ENCODE peak calls at places on chromosome 5, in six cellular contexts. One of them, this sample, is unnamed.

GRCh38 chr5:78718827-78719226 is 70.3 kb upstream of the LHFPL2 start:
- DNase-seq in IMR-90: no peak
- DNase-seq in neuronal stem cell: no peak
- DNase-seq in H9: no peak
- DNase-seq in H1: no peak
- DNase-seq in trophoblast cell: no peak
- DNase-seq in this sample: no peak

GRCh38 chr5:179820127-179820482 is 600 bp upstream of the SQSTM1 start:
- DNase-seq in IMR-90: no peak
- DNase-seq in neuronal stem cell: no peak
- DNase-seq in H9: no peak
- DNase-seq in H1: peak; percentile 67
- DNase-seq in trophoblast cell: no peak
- DNase-seq in this sample: peak; percentile 32

GRCh38 chr5:155027993-155028629 is 14.6 kb downstream of the KIF4B start:
- DNase-seq in IMR-90: no peak
- DNase-seq in neuronal stem cell: no peak
- DNase-seq in H9: no peak
- DNase-seq in H1: no peak
- DNase-seq in trophoblast cell: no peak
- DNase-seq in this sample: no peak

GRCh38 chr5:88719434-88719833 is 163.6 kb downstream of the MEF2C start:
- DNase-seq in IMR-90: no peak
- DNase-seq in neuronal stem cell: no peak
- DNase-seq in H9: no peak
- DNase-seq in H1: no peak
- DNase-seq in trophoblast cell: no peak
- DNase-seq in this sample: no peak

GRCh38 chr5:148397968-148398595 is 14.3 kb downstream of the FBXO38 start:
- DNase-seq in IMR-90: no peak
- DNase-seq in neuronal stem cell: no peak
- DNase-seq in H9: peak; percentile 85
- DNase-seq in H1: peak; percentile 48
- DNase-seq in trophoblast cell: no peak
- DNase-seq in this sample: no peak

GRCh38 chr5:62331921-62332320 is 25.9 kb downstream of the KIF2A start:
- DNase-seq in IMR-90: no peak
- DNase-seq in neuronal stem cell: no peak
- DNase-seq in H9: no peak
- DNase-seq in H1: no peak
- DNase-seq in trophoblast cell: no peak
- DNase-seq in this sample: no peak

GRCh38 chr5:66959668-66960067 is 236.9 kb downstream of the CD180 start:
- DNase-seq in IMR-90: peak; percentile 54
- DNase-seq in neuronal stem cell: no peak
- DNase-seq in H9: no peak
- DNase-seq in H1: no peak
- DNase-seq in trophoblast cell: no peak
- DNase-seq in this sample: peak; percentile 79

GRCh38 chr5:108615216-108615615 is 132.5 kb upstream of the FER start:
- DNase-seq in IMR-90: peak; percentile 79
- DNase-seq in neuronal stem cell: no peak
- DNase-seq in H9: no peak
- DNase-seq in H1: no peak
- DNase-seq in trophoblast cell: no peak
- DNase-seq in this sample: no peak

GRCh38 chr5:57684299-57684702 is 201.7 kb upstream of the ACTBL2 start:
- DNase-seq in IMR-90: no peak
- DNase-seq in neuronal stem cell: no peak
- DNase-seq in H9: no peak
- DNase-seq in H1: no peak
- DNase-seq in trophoblast cell: no peak
- DNase-seq in this sample: no peak

GRCh38 chr5:147633173-147633572 is 123.3 kb upstream of the DPYSL3 start:
- DNase-seq in IMR-90: no peak
- DNase-seq in neuronal stem cell: no peak
- DNase-seq in H9: no peak
- DNase-seq in H1: no peak
- DNase-seq in trophoblast cell: no peak
- DNase-seq in this sample: no peak

GRCh38 chr5:10982616-10983015 is 221.6 kb upstream of the DAP start:
- DNase-seq in IMR-90: no peak
- DNase-seq in neuronal stem cell: no peak
- DNase-seq in H9: no peak
- DNase-seq in H1: no peak
- DNase-seq in trophoblast cell: no peak
- DNase-seq in this sample: no peak

GRCh38 chr5:15326932-15327331 is 173.0 kb upstream of the FBXL7 start:
- DNase-seq in IMR-90: no peak
- DNase-seq in neuronal stem cell: no peak
- DNase-seq in H9: no peak
- DNase-seq in H1: no peak
- DNase-seq in trophoblast cell: peak; percentile 20
- DNase-seq in this sample: no peak

GRCh38 chr5:72224946-72225427 is 95.1 kb downstream of the MRPS27 start:
- DNase-seq in IMR-90: peak; percentile 71
- DNase-seq in neuronal stem cell: no peak
- DNase-seq in H9: no peak
- DNase-seq in H1: no peak
- DNase-seq in trophoblast cell: no peak
- DNase-seq in this sample: no peak

GRCh38 chr5:108530706-108531105 is 148.8 kb upstream of the FBXL17 start:
- DNase-seq in IMR-90: no peak
- DNase-seq in neuronal stem cell: no peak
- DNase-seq in H9: no peak
- DNase-seq in H1: no peak
- DNase-seq in trophoblast cell: no peak
- DNase-seq in this sample: no peak

GRCh38 chr5:135320718-135321484 is 78.1 kb downstream of the MACROH2A1 start:
- DNase-seq in IMR-90: no peak
- DNase-seq in neuronal stem cell: no peak
- DNase-seq in H9: peak; percentile 9
- DNase-seq in H1: no peak
- DNase-seq in trophoblast cell: no peak
- DNase-seq in this sample: no peak

GRCh38 chr5:40578501-40579451 is 100.9 kb upstream of the PTGER4 start:
- DNase-seq in IMR-90: peak; percentile 46
- DNase-seq in neuronal stem cell: no peak
- DNase-seq in H9: no peak
- DNase-seq in H1: no peak
- DNase-seq in trophoblast cell: no peak
- DNase-seq in this sample: peak; percentile 8

GRCh38 chr5:50720061-50720460 is 53.6 kb downstream of the PARP8 start:
- DNase-seq in IMR-90: no peak
- DNase-seq in neuronal stem cell: no peak
- DNase-seq in H9: no peak
- DNase-seq in H1: no peak
- DNase-seq in trophoblast cell: no peak
- DNase-seq in this sample: no peak

GRCh38 chr5:139523635-139524445 is 37.3 kb upstream of the UBE2D2 start:
- DNase-seq in IMR-90: no peak
- DNase-seq in neuronal stem cell: no peak
- DNase-seq in H9: peak; percentile 94
- DNase-seq in H1: peak; percentile 73
- DNase-seq in trophoblast cell: no peak
- DNase-seq in this sample: no peak

GRCh38 chr5:139513852-139514485 is 31.4 kb upstream of the STING1 start:
- DNase-seq in IMR-90: no peak
- DNase-seq in neuronal stem cell: no peak
- DNase-seq in H9: no peak
- DNase-seq in H1: no peak
- DNase-seq in trophoblast cell: no peak
- DNase-seq in this sample: no peak

GRCh38 chr5:139514486-139514856 is 31.9 kb upstream of the STING1 start:
- DNase-seq in IMR-90: no peak
- DNase-seq in neuronal stem cell: no peak
- DNase-seq in H9: no peak
- DNase-seq in H1: no peak
- DNase-seq in trophoblast cell: no peak
- DNase-seq in this sample: no peak

GRCh38 chr5:139517683-139518564 is 35.4 kb upstream of the STING1 start:
- DNase-seq in IMR-90: peak; percentile 79
- DNase-seq in neuronal stem cell: peak; percentile 90
- DNase-seq in H9: peak; percentile 94
- DNase-seq in H1: peak; percentile 97
- DNase-seq in trophoblast cell: peak; percentile 83
- DNase-seq in this sample: peak; percentile 86
- H4K8ac ChIP-seq in IMR-90: peak overlapping the region; percentile 95
- H4K8ac ChIP-seq in neuronal stem cell: peak overlapping the region; percentile 3
- H4K8ac ChIP-seq in H9: no peak overlapping the region
- H4K8ac ChIP-seq in H1: peak overlapping the region; percentile 90
- H4K8ac ChIP-seq in trophoblast cell: peak overlapping the region; percentile 100
- H4K8ac ChIP-seq in this sample: peak overlapping the region; percentile 100

GRCh38 chr5:141003026-141003425 is 36.8 kb downstream of the PCDHAC2 start:
- DNase-seq in IMR-90: no peak
- DNase-seq in neuronal stem cell: no peak
- DNase-seq in H9: no peak
- DNase-seq in H1: no peak
- DNase-seq in trophoblast cell: no peak
- DNase-seq in this sample: no peak
- H3K4me1 ChIP-seq in IMR-90: no peaks in the 10 kb centered on the region
- H3K4me1 ChIP-seq in neuronal stem cell: peaks cover 16% of the 10 kb centered on the region
- H3K4me1 ChIP-seq in H9: peaks cover 23% of the 10 kb centered on the region
- H3K4me1 ChIP-seq in H1: peaks cover 8% of the 10 kb centered on the region
- H3K4me1 ChIP-seq in trophoblast cell: peaks cover 6% of the 10 kb centered on the region
- H3K4me1 ChIP-seq in this sample: peaks cover 4% of the 10 kb centered on the region

GRCh38 chr5:53313131-53313530 is 167.3 kb upstream of the FST start:
- DNase-seq in IMR-90: no peak
- DNase-seq in neuronal stem cell: no peak
- DNase-seq in H9: no peak
- DNase-seq in H1: no peak
- DNase-seq in trophoblast cell: no peak
- DNase-seq in this sample: no peak

GRCh38 chr5:53311661-53312060 is 168.8 kb upstream of the FST start:
- DNase-seq in IMR-90: no peak
- DNase-seq in neuronal stem cell: no peak
- DNase-seq in H9: no peak
- DNase-seq in H1: no peak
- DNase-seq in trophoblast cell: no peak
- DNase-seq in this sample: no peak

DNA sequence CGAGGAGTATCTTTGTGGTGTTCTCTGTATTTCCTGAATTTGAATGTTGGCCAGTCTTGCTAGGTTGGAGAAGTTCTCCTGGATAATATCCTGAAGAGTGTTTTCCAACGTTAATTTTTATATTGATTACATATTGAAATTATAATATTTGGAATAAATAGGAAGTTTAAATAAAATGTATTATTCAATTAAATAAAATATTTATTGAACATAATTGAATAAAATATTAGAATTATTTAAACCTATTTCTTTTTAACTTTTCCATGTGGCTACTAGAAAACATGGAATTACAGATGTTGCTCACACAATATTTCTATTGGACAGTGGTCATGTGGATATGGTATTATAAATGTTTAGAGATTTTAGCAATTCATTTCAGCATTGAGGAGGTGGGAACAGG is 170.8 kb upstream of the FST start:
- DNase-seq in IMR-90: no peak
- DNase-seq in neuronal stem cell: no peak
- DNase-seq in H9: no peak
- DNase-seq in H1: no peak
- DNase-seq in trophoblast cell: no peak
- DNase-seq in this sample: no peak
- H3K14ac ChIP-seq in IMR-90: no peak overlapping the region
- H3K14ac ChIP-seq in neuronal stem cell: no peak overlapping the region
- H3K14ac ChIP-seq in H9: no peak overlapping the region
- H3K14ac ChIP-seq in H1: no peak overlapping the region
- H3K14ac ChIP-seq in trophoblast cell: no peak overlapping the region
- H3K14ac ChIP-seq in this sample: no peak overlapping the region

GRCh38 chr5:107401470-107402085 is 269.2 kb downstream of the EFNA5 start:
- DNase-seq in IMR-90: no peak
- DNase-seq in neuronal stem cell: no peak
- DNase-seq in H9: peak; percentile 56
- DNase-seq in H1: no peak
- DNase-seq in trophoblast cell: no peak
- DNase-seq in this sample: no peak

GRCh38 chr5:107408564-107408963 is 262.2 kb downstream of the EFNA5 start:
- DNase-seq in IMR-90: no peak
- DNase-seq in neuronal stem cell: no peak
- DNase-seq in H9: no peak
- DNase-seq in H1: no peak
- DNase-seq in trophoblast cell: no peak
- DNase-seq in this sample: no peak

GRCh38 chr5:107402881-107403280 is 267.9 kb downstream of the EFNA5 start:
- DNase-seq in IMR-90: no peak
- DNase-seq in neuronal stem cell: no peak
- DNase-seq in H9: no peak
- DNase-seq in H1: no peak
- DNase-seq in trophoblast cell: no peak
- DNase-seq in this sample: no peak

GRCh38 chr5:107403561-107403960 is 267.2 kb downstream of the EFNA5 start:
- DNase-seq in IMR-90: no peak
- DNase-seq in neuronal stem cell: no peak
- DNase-seq in H9: no peak
- DNase-seq in H1: no peak
- DNase-seq in trophoblast cell: no peak
- DNase-seq in this sample: no peak

GRCh38 chr5:107404595-107405366 is 266.0 kb downstream of the EFNA5 start:
- DNase-seq in IMR-90: no peak
- DNase-seq in neuronal stem cell: no peak
- DNase-seq in H9: no peak
- DNase-seq in H1: no peak
- DNase-seq in trophoblast cell: no peak
- DNase-seq in this sample: no peak
- H4K8ac ChIP-seq in IMR-90: no peak overlapping the region
- H4K8ac ChIP-seq in neuronal stem cell: no peak overlapping the region
- H4K8ac ChIP-seq in H9: no peak overlapping the region
- H4K8ac ChIP-seq in H1: no peak overlapping the region
- H4K8ac ChIP-seq in trophoblast cell: no peak overlapping the region
- H4K8ac ChIP-seq in this sample: no peak overlapping the region

GRCh38 chr5:132684496-132684895 is 10.7 kb downstream of the IL4 start:
- DNase-seq in IMR-90: no peak
- DNase-seq in neuronal stem cell: no peak
- DNase-seq in H9: no peak
- DNase-seq in H1: no peak
- DNase-seq in trophoblast cell: no peak
- DNase-seq in this sample: no peak

GRCh38 chr5:132680780-132681475 is 7.1 kb downstream of the IL4 start:
- DNase-seq in IMR-90: no peak
- DNase-seq in neuronal stem cell: no peak
- DNase-seq in H9: peak; percentile 17
- DNase-seq in H1: no peak
- DNase-seq in trophoblast cell: no peak
- DNase-seq in this sample: no peak

GRCh38 chr5:132679717-132680380 is 6.1 kb downstream of the IL4 start:
- DNase-seq in IMR-90: no peak
- DNase-seq in neuronal stem cell: no peak
- DNase-seq in H9: peak; percentile 21
- DNase-seq in H1: no peak
- DNase-seq in trophoblast cell: peak; percentile 18
- DNase-seq in this sample: no peak

GRCh38 chr5:132681476-132681831 is 7.7 kb downstream of the IL4 start:
- DNase-seq in IMR-90: no peak
- DNase-seq in neuronal stem cell: no peak
- DNase-seq in H9: no peak
- DNase-seq in H1: no peak
- DNase-seq in trophoblast cell: no peak
- DNase-seq in this sample: no peak

GRCh38 chr5:132681983-132682382 is 8.2 kb downstream of the IL4 start:
- DNase-seq in IMR-90: no peak
- DNase-seq in neuronal stem cell: no peak
- DNase-seq in H9: no peak
- DNase-seq in H1: no peak
- DNase-seq in trophoblast cell: no peak
- DNase-seq in this sample: no peak
- H3K4me1 ChIP-seq in IMR-90: peaks cover 4% of the 10 kb centered on the region
- H3K4me1 ChIP-seq in neuronal stem cell: no peaks in the 10 kb centered on the region
- H3K4me1 ChIP-seq in H9: no peaks in the 10 kb centered on the region
- H3K4me1 ChIP-seq in H1: no peaks in the 10 kb centered on the region
- H3K4me1 ChIP-seq in trophoblast cell: no peaks in the 10 kb centered on the region
- H3K4me1 ChIP-seq in this sample: peaks cover 6% of the 10 kb centered on the region

GRCh38 chr5:20223451-20223850 is 235.5 kb upstream of the CDH18 start:
- DNase-seq in IMR-90: no peak
- DNase-seq in neuronal stem cell: no peak
- DNase-seq in H9: no peak
- DNase-seq in H1: no peak
- DNase-seq in trophoblast cell: no peak
- DNase-seq in this sample: no peak
- H3K14ac ChIP-seq in IMR-90: no peak overlapping the region
- H3K14ac ChIP-seq in neuronal stem cell: no peak overlapping the region
- H3K14ac ChIP-seq in H9: no peak overlapping the region
- H3K14ac ChIP-seq in H1: no peak overlapping the region
- H3K14ac ChIP-seq in trophoblast cell: no peak overlapping the region
- H3K14ac ChIP-seq in this sample: no peak overlapping the region

This sample was measured in mesenchymal stem cell.